ENCODE peak calls at places on chromosomes 1 and 21, in seven cellular contexts. Z is HEK293T, A is K562, R is HepG2, S is HCT116, L is WTC11, V is GM12878. B is an unnamed sample.

GRCh38 chr1:147472953-147473734 is 68.2 kb upstream of the BCL9 start:
- DNase-seq in Z (no peak), A (no peak), R (no peak), S (no peak), L (no peak), V (no peak), B (no peak)

GRCh38 chr1:18160290-18160942 is 52.8 kb downstream of the IGSF21 start:
- DNase-seq in Z (no peak), A (no peak), R (no peak), S (no peak), L (no peak), V (no peak), B (no peak)

GRCh38 chr1:173852105-173852504 is 15.7 kb downstream of the GAS5 start:
- DNase-seq in Z (no peak), A (no peak), R (no peak), S (no peak), L (no peak), V (no peak), B (no peak)

GRCh38 chr1:59150537-59151386 is 146.1 kb upstream of the FGGY start:
- DNase-seq in Z (no peak), A (peak), R (peak), S (peak), L (no peak), V (peak), B (no peak)

GRCh38 chr1:243596441-243597183 is 253.4 kb downstream of the AKT3 start:
- DNase-seq in Z (no peak), A (no peak), R (no peak), S (no peak), L (no peak), V (peak), B (no peak)

GRCh38 chr1:192067360-192067759 is 90.9 kb upstream of the RGS18 start:
- DNase-seq in Z (no peak), A (peak), R (no peak), S (no peak), L (no peak), V (no peak), B (no peak)

GRCh38 chr1:107874221-107874620 is 90.8 kb downstream of the VAV3 start:
- DNase-seq in Z (no peak), A (no peak), R (no peak), S (no peak), L (no peak), V (no peak), B (no peak)

GRCh38 chr1:212649020-212649419 is 40.5 kb downstream of the ATF3 start:
- DNase-seq in Z (no peak), A (no peak), R (no peak), S (no peak), L (no peak), V (no peak), B (no peak)

GRCh38 chr1:11806307-11806936 is 431 bp downstream of the CLCN6 start:
- DNase-seq in Z (no peak), A (peak), R (no peak), S (no peak), L (no peak), V (no peak), B (no peak)

GRCh38 chr1:18312961-18313360 is 167.8 kb upstream of the KLHDC7A start:
- DNase-seq in Z (no peak), A (no peak), R (no peak), S (no peak), L (no peak), V (no peak), B (no peak)

GRCh38 chr1:229171934-229172333 is 99.0 kb upstream of the RAB4A start:
- DNase-seq in Z (no peak), A (no peak), R (no peak), S (no peak), L (no peak), V (no peak), B (no peak)

GRCh38 chr1:163928649-163929048 is 606.9 kb downstream of the NUF2 start:
- DNase-seq in Z (no peak), A (no peak), R (no peak), S (no peak), L (no peak), V (no peak), B (no peak)

GRCh38 chr1:183097438-183098051 is 74.3 kb downstream of the LAMC1 start:
- DNase-seq in Z (no peak), A (no peak), R (no peak), S (no peak), L (no peak), V (no peak), B (no peak)

GRCh38 chr1:3707298-3707938 is 44.8 kb upstream of the CCDC27 start:
- DNase-seq in Z (no peak), A (no peak), R (no peak), S (no peak), L (peak), V (no peak), B (peak)

GRCh38 chr1:48030696-48031365 is 33.6 kb upstream of the TRABD2B start:
- DNase-seq in Z (no peak), A (no peak), R (no peak), S (no peak), L (no peak), V (no peak), B (no peak)

GRCh38 chr1:182643699-182644098 is 39.5 kb upstream of the RGS16 start:
- DNase-seq in Z (no peak), A (no peak), R (no peak), S (no peak), L (no peak), V (no peak), B (no peak)

GRCh38 chr1:5746611-5747427 is 245.4 kb downstream of the NPHP4 start:
- DNase-seq in Z (no peak), A (no peak), R (no peak), S (no peak), L (no peak), V (no peak), B (no peak)

GRCh38 chr1:12416101-12416500 is 186.3 kb downstream of the VPS13D start:
- DNase-seq in Z (no peak), A (no peak), R (no peak), S (no peak), L (no peak), V (no peak), B (no peak)

GRCh38 chr1:32765561-32766327 is 51.4 kb downstream of the YARS1 start:
- DNase-seq in Z (no peak), A (no peak), R (no peak), S (no peak), L (peak), V (no peak), B (no peak)

GRCh38 chr1:159091547-159092397 is 15.2 kb upstream of the AIM2 start:
- DNase-seq in Z (no peak), A (no peak), R (no peak), S (no peak), L (no peak), V (no peak), B (no peak)

GRCh38 chr1:223776075-223776814 is 63.9 kb downstream of the CAPN2 start:
- DNase-seq in Z (no peak), A (peak), R (no peak), S (peak), L (no peak), V (no peak), B (no peak)

GRCh38 chr1:116878804-116879477 is 30.8 kb upstream of the PTGFRN start:
- DNase-seq in Z (peak), A (peak), R (no peak), S (peak), L (peak), V (peak), B (peak)

GRCh38 chr1:152451254-152451653 is 37.2 kb upstream of the CRNN start:
- DNase-seq in Z (no peak), A (peak), R (peak), S (no peak), L (no peak), V (no peak), B (no peak)

GRCh38 chr1:39952359-39953110 is 2.4 kb upstream of the MFSD2A start:
- DNase-seq in Z (no peak), A (no peak), R (peak), S (no peak), L (no peak), V (no peak), B (no peak)

GRCh38 chr1:201183728-201184127 is 6.9 kb upstream of the IGFN1 start:
- DNase-seq in Z (no peak), A (no peak), R (no peak), S (no peak), L (no peak), V (no peak), B (no peak)

GRCh38 chr1:101250219-101250618 is 13.4 kb downstream of the S1PR1 start:
- DNase-seq in Z (no peak), A (no peak), R (no peak), S (no peak), L (no peak), V (no peak), B (no peak)

GRCh38 chr21:32807717-32808380 is 36.3 kb upstream of the PAXBP1 start:
- DNase-seq in Z (no peak), A (no peak), R (no peak), S (no peak), L (no peak), V (no peak), B (no peak)

GRCh38 chr1:41742219-41742618 is 176.5 kb downstream of the HIVEP3 start:
- DNase-seq in Z (no peak), A (no peak), R (no peak), S (no peak), L (no peak), V (no peak), B (no peak)
- TF ChIP-seq SP1 in Z (no peak), A (no peak), R (no peak), S (no peak), L (no peak), V (no peak), B (no peak)

GRCh38 chr1:156942176-156942575 is 21.7 kb downstream of the LRRC71 start:
- DNase-seq in Z (no peak), A (no peak), R (no peak), S (no peak), L (no peak), V (no peak), B (no peak)

GRCh38 chr1:156943756-156944155 is 23.3 kb downstream of the LRRC71 start:
- DNase-seq in Z (no peak), A (no peak), R (no peak), S (no peak), L (no peak), V (no peak), B (no peak)

GRCh38 chr1:156941675-156942074 is 21.2 kb downstream of the LRRC71 start:
- DNase-seq in Z (no peak), A (no peak), R (no peak), S (no peak), L (no peak), V (no peak), B (no peak)

GRCh38 chr1:156944268-156944667 is 23.8 kb downstream of the LRRC71 start:
- DNase-seq in Z (no peak), A (no peak), R (no peak), S (no peak), L (no peak), V (no peak), B (no peak)

GRCh38 chr1:156942576-156942975 is 22.1 kb downstream of the LRRC71 start:
- DNase-seq in Z (no peak), A (no peak), R (no peak), S (no peak), L (no peak), V (no peak), B (no peak)
- TF ChIP-seq SP1 in Z (no peak), A (no peak), R (no peak), S (no peak), L (no peak), V (no peak), B (no peak)

GRCh38 chr1:45973106-45973505 is 159.3 kb downstream of the PIK3R3 start:
- DNase-seq in Z (no peak), A (no peak), R (no peak), S (no peak), L (no peak), V (no peak), B (no peak)

GRCh38 chr1:45976623-45977022 is 155.8 kb downstream of the PIK3R3 start:
- DNase-seq in Z (no peak), A (no peak), R (no peak), S (no peak), L (no peak), V (no peak), B (no peak)

GRCh38 chr1:45972621-45973020 is 159.8 kb downstream of the PIK3R3 start:
- DNase-seq in Z (no peak), A (no peak), R (no peak), S (no peak), L (no peak), V (no peak), B (no peak)

GRCh38 chr1:45971922-45972321 is 160.5 kb downstream of the PIK3R3 start:
- DNase-seq in Z (no peak), A (no peak), R (no peak), S (no peak), L (no peak), V (no peak), B (no peak)

GRCh38 chr1:45974541-45975269 is 157.7 kb downstream of the PIK3R3 start:
- DNase-seq in Z (no peak), A (no peak), R (peak), S (no peak), L (no peak), V (no peak), B (no peak)
- TF ChIP-seq SP1 in Z (no peak), A (no peak), R (no peak), S (no peak), L (no peak), V (no peak), B (no peak)

GRCh38 chr21:25859264-25859931 is 124.6 kb downstream of the GABPA start:
- DNase-seq in Z (no peak), A (no peak), R (no peak), S (no peak), L (no peak), V (no peak), B (no peak)

GRCh38 chr21:25857308-25858099 is 122.7 kb downstream of the GABPA start:
- DNase-seq in Z (no peak), A (no peak), R (no peak), S (no peak), L (no peak), V (no peak), B (no peak)

GRCh38 chr21:25855591-25855990 is 120.8 kb downstream of the GABPA start:
- DNase-seq in Z (no peak), A (no peak), R (no peak), S (no peak), L (no peak), V (peak), B (no peak)

GRCh38 chr21:25862112-25862511 is 127.3 kb downstream of the GABPA start:
- DNase-seq in Z (no peak), A (no peak), R (no peak), S (no peak), L (no peak), V (no peak), B (no peak)

GRCh38 chr21:25858328-25858727 is 123.6 kb downstream of the GABPA start:
- DNase-seq in Z (no peak), A (no peak), R (no peak), S (no peak), L (no peak), V (no peak), B (no peak)
- TF ChIP-seq SP1 in Z (no peak), A (no peak), R (no peak), S (no peak), L (no peak), V (no peak), B (no peak)

GRCh38 chr1:7630378-7630777 is 140.7 kb upstream of the VAMP3 start:
- DNase-seq in Z (no peak), A (no peak), R (no peak), S (no peak), L (no peak), V (no peak), B (no peak)

GRCh38 chr1:7625401-7625800 is 145.7 kb upstream of the VAMP3 start:
- DNase-seq in Z (no peak), A (no peak), R (no peak), S (no peak), L (no peak), V (no peak), B (no peak)

GRCh38 chr1:7629465-7630195 is 141.5 kb upstream of the VAMP3 start:
- DNase-seq in Z (no peak), A (peak), R (no peak), S (no peak), L (no peak), V (no peak), B (no peak)

GRCh38 chr1:7629011-7629410 is 142.1 kb upstream of the VAMP3 start:
- DNase-seq in Z (no peak), A (no peak), R (no peak), S (no peak), L (no peak), V (no peak), B (no peak)

DNA sequence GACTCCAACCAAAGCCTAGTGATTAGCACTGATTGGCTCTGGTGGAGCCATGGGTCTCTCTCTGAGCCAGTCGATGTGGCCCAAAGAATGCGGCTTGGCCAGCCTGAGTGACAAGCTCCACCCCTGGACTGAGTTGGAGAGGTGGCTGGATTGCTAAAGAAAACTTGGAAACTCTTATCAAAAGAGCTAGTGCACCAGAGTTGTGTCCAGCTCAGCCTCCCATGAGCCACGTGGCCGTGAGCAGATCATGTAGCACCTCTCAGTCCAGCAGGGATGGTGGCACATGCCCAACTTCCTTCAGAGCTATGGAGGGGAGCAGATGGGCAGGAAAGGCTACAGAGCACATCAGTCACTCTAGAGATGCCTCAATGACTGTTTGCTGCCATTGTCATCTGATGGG is 142.8 kb upstream of the VAMP3 start:
- DNase-seq in Z (no peak), A (no peak), R (no peak), S (no peak), L (no peak), V (no peak), B (no peak)
- TF ChIP-seq SP1 in Z (no peak), A (no peak), R (no peak), S (no peak), L (no peak), V (no peak), B (no peak)

GRCh38 chr1:52669696-52670095 is 28.5 kb downstream of the COA7 start:
- DNase-seq in Z (no peak), A (no peak), R (no peak), S (no peak), L (no peak), V (no peak), B (no peak)

GRCh38 chr1:52667984-52668383 is 30.2 kb downstream of the COA7 start:
- DNase-seq in Z (no peak), A (no peak), R (no peak), S (no peak), L (no peak), V (no peak), B (no peak)

GRCh38 chr1:52670599-52670998 is 27.5 kb downstream of the COA7 start:
- DNase-seq in Z (no peak), A (no peak), R (no peak), S (no peak), L (no peak), V (no peak), B (no peak)

GRCh38 chr1:52667290-52667689 is 30.9 kb downstream of the COA7 start:
- DNase-seq in Z (no peak), A (no peak), R (no peak), S (no peak), L (no peak), V (no peak), B (no peak)

GRCh38 chr1:52668711-52669110 is 29.4 kb downstream of the COA7 start:
- DNase-seq in Z (no peak), A (no peak), R (no peak), S (no peak), L (no peak), V (no peak), B (no peak)
- TF ChIP-seq SP1 in Z (no peak), A (no peak), R (no peak), S (no peak), L (no peak), V (no peak), B (no peak)

DNA sequence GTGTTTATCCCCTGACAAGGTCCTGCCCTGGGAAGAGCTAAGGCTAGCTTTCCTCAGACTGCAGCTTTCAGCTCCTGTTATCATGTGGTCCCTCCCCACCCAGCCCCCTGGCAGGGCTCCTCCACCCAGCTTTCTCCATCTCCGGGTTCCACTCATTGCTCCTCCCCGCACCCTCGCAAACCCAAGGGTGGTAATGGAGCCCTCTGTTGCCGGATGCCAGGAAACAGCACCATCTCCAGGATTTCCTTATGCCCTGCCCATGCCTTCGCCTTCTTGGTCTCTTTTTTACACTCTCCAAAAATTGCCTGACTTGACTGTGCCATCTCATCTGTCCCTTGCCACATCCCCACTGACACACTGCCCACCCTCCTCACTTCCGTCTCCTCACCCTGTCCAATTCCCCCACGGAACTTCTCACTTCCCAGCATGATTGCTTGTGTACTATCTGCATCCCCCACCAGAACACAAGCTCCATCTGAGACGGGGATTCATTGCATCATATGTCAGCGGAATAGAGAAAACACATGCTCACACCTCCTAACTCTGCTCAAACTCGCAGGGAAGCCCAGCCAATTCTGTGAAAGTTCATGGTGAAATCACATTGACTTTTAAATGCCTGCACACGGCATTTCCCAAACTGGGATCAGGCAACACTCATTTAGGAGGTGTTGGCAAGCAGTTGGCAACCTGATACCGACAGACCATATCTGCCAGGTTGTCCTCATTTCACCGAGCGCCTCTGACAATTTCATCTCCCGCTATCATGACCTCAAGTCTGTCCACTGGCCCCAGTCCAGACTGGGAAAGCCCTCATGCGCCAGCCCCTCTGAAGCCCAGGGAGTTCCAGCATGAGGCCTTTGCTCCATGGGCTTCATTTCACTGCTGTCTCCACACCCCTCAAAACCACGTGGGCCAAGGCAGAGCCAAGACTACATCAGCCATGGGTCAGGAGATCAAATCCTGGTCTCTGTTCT is 201.1 kb downstream of the MATN1 start:
- DNase-seq in Z (no peak), A (no peak), R (no peak), S (no peak), L (no peak), V (no peak), B (peak)
- TF ChIP-seq SP1 in Z (no peak), A (no peak), R (no peak), S (no peak), L (no peak), V (no peak), B (no peak)

B was measured in H1.